ENCODE peak calls at places on chromosome 14, in nine cellular contexts. L, Y, D, I, V, U, G, K and E are unnamed samples. For H3K4me1, the result is how much of the 10 kb centered on the place peaks cover.

GRCh38 chr14:99401624-99402282 is 78.9 kb downstream of the SETD3 start:
- DNase-seq in K (no peak), L (no peak), V (no peak), D (no peak), Y (no peak), G (no peak), U (no peak), I (no peak), E (no peak)

GRCh38 chr14:80150301-80150700 is 61.0 kb downstream of the DIO2 start:
- DNase-seq in K (no peak), Y (no peak), G (no peak), D (no peak), I (no peak), V (no peak), U (no peak), L (no peak), E (no peak)

GRCh38 chr14:76765461-76765931 is 4.2 kb downstream of the VASH1 start:
- DNase-seq in I (no peak), G (no peak), L (peak), U (peak), Y (no peak), V (no peak), D (no peak), K (no peak), E (peak)

GRCh38 chr14:97028382-97028781 is 231.2 kb downstream of the VRK1 start:
- DNase-seq in L (no peak), Y (no peak), D (no peak), I (no peak), K (no peak), U (no peak), G (no peak), V (no peak), E (no peak)

GRCh38 chr14:57323703-57324102 is 54.9 kb downstream of the AP5M1 start:
- DNase-seq in G (no peak), Y (no peak), K (no peak), I (no peak), V (no peak), D (no peak), L (no peak), U (no peak), E (no peak)

GRCh38 chr14:96091149-96091693 is 52.1 kb downstream of the C14orf132 start:
- DNase-seq in D (no peak), Y (no peak), I (no peak), V (no peak), L (no peak), G (no peak), U (no peak), K (no peak), E (no peak)

GRCh38 chr14:21104448-21105060 is 3.7 kb downstream of the TMEM253 start:
- DNase-seq in V (no peak), U (peak), I (peak), Y (peak), D (peak), K (peak), L (peak), G (peak), E (peak)

GRCh38 chr14:92963301-92964123 is 40.6 kb downstream of the CHGA start:
- DNase-seq in U (no peak), D (no peak), Y (no peak), L (no peak), I (no peak), K (no peak), G (no peak), V (no peak), E (no peak)

GRCh38 chr14:70771781-70772212 is 37.5 kb downstream of the MAP3K9 start:
- DNase-seq in D (no peak), K (no peak), U (no peak), L (no peak), V (no peak), I (no peak), G (peak), Y (no peak), E (no peak)

GRCh38 chr14:101480022-101480746 is 81.1 kb upstream of the DIO3 start:
- DNase-seq in U (peak), G (no peak), I (no peak), V (no peak), D (peak), K (no peak), Y (no peak), L (no peak), E (no peak)

GRCh38 chr14:85578925-85579324 is 49.0 kb downstream of the FLRT2 start:
- DNase-seq in D (no peak), G (no peak), L (no peak), I (no peak), U (no peak), V (no peak), Y (no peak), K (no peak), E (no peak)
- H3K4me1 ChIP-seq in D (under half), G (under half), L (under half), I (half or more), U (under half), V (under half), Y (under half), K (half or more), E (under half)

GRCh38 chr14:68656452-68656851 is 136.4 kb downstream of the ZFP36L1 start:
- DNase-seq in I (no peak), U (peak), D (no peak), V (no peak), Y (no peak), K (no peak), L (no peak), G (peak), E (peak)

GRCh38 chr14:68657300-68658028 is 135.4 kb downstream of the ZFP36L1 start:
- DNase-seq in Y (no peak), U (peak), V (no peak), D (no peak), K (no peak), I (no peak), G (peak), L (no peak), E (peak)

GRCh38 chr14:68654471-68654941 is 138.4 kb downstream of the ZFP36L1 start:
- DNase-seq in G (peak), U (peak), K (no peak), L (no peak), V (no peak), I (peak), Y (no peak), D (no peak), E (peak)

GRCh38 chr14:68655021-68655811 is 137.7 kb downstream of the ZFP36L1 start:
- DNase-seq in Y (no peak), I (peak), L (no peak), D (no peak), U (peak), G (no peak), V (no peak), K (no peak), E (no peak)

DNA sequence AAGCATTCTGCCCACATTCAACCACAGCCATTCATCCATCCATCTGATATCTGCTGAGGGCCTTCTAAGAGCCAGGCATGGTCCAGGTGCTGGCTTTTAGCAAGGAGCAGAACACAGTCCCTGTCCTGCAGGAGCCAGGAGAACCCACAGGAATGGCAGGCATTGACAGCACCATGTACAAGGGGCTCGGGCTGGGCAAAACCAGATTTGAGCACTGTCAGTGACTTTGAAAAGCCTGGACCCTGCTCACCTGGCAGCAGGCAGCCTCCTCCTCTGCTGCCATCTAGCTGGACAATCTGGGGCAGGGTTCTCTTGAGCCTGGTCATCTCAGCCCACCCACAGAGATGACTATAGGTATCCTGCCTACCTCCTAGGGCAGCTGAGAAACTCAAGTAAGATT is 136.9 kb downstream of the ZFP36L1 start:
- DNase-seq in V (no peak), Y (no peak), L (no peak), G (no peak), D (no peak), K (no peak), I (no peak), U (peak), E (peak)
- TF ChIP-seq CTCF in V (peak), Y (no peak), L (peak), G (peak), D (peak), K (no peak), I (no peak), U (no peak), E (no peak)

GRCh38 chr14:102524026-102524450 is 14.5 kb upstream of the ANKRD9 start:
- DNase-seq in D (no peak), V (no peak), G (no peak), I (no peak), L (peak), K (no peak), U (no peak), Y (no peak), E (no peak)
- H3K27ac ChIP-seq in D (peak), V (no peak), G (no peak), I (no peak), L (peak), K (peak), U (no peak), Y (peak), E (peak)

GRCh38 chr14:37586783-37587428 is 8.1 kb downstream of the FOXA1 start:
- DNase-seq in K (no peak), Y (no peak), V (no peak), G (no peak), D (no peak), U (no peak), L (no peak), I (no peak), E (no peak)
- H3K4me1 ChIP-seq in K (under half), Y (under half), V (under half), G (under half), D (under half), U (under half), L (under half), I (under half), E (under half)

GRCh38 chr14:68888025-68888850 is 90.9 kb downstream of the ACTN1 start:
- DNase-seq in K (no peak), D (no peak), I (no peak), V (no peak), U (no peak), G (no peak), L (peak), Y (no peak), E (peak)
- TF ChIP-seq CTCF in K (no peak), D (no peak), I (no peak), V (no peak), U (no peak), G (no peak), L (no peak), Y (no peak), E (no peak)

GRCh38 chr14:74573421-74574091 is 38.5 kb downstream of the LTBP2 start:
- DNase-seq in V (no peak), G (peak), U (no peak), Y (no peak), L (peak), D (no peak), I (no peak), K (no peak), E (no peak)
- H3K27ac ChIP-seq in V (no peak), G (no peak), U (peak), Y (no peak), L (peak), D (peak), I (no peak), K (peak), E (peak)

GRCh38 chr14:74325446-74325845 is 22.7 kb upstream of the ABCD4 start:
- DNase-seq in V (no peak), Y (no peak), U (no peak), D (no peak), G (no peak), K (no peak), L (no peak), I (no peak), E (no peak)

GRCh38 chr14:74326369-74327152 is 21.7 kb upstream of the VRTN start:
- DNase-seq in V (no peak), L (no peak), Y (no peak), D (no peak), I (peak), K (no peak), U (no peak), G (peak), E (no peak)

DNA sequence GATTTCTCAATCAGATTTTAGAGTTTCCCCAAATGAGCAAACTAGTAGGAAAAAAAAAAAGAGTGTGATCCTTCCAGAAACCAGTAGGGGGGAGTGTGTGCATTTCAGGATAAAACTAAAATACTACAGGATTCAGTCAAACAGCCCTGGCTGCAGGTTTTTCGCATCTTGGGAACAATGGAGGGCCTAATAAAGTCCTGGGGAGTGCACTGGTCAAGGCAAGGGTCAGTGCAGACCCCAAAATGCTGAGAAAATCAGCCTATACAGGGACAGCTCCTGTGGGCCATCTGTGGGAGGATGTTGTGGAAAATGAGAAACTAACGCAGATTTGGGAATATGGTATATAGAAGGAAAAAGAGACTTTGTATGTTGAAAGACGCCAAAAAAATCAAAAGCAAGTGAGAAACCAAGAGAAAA is 22.2 kb upstream of the ABCD4 start:
- DNase-seq in U (no peak), K (no peak), I (peak), L (no peak), Y (no peak), G (peak), V (no peak), D (no peak), E (no peak)
- H3K4me1 ChIP-seq in U (under half), K (under half), I (under half), L (under half), Y (under half), G (under half), V (under half), D (under half), E (under half)

GRCh38 chr14:24900281-24900868 is 149.6 kb downstream of the STXBP6 start:
- DNase-seq in Y (no peak), U (no peak), G (no peak), K (no peak), V (no peak), L (no peak), D (no peak), I (peak), E (no peak)
- TF ChIP-seq CTCF in Y (no peak), U (no peak), G (no peak), K (no peak), V (no peak), L (no peak), D (no peak), I (no peak), E (no peak)